ENCODE peak calls at places on chromosomes 3 and 15, in seven cellular contexts. T is PC-3, O is GM23338, L is GM23248, M is HCT116, E is SK-N-SH, Q is neural progenitor cell. Z is an unnamed sample.

GRCh38 chr15:28914046-28914445 is 28.3 kb downstream of the APBA2 start:
- DNase-seq in E (no peak), M (no peak), L (no peak), T (no peak), Q (no peak), O (no peak), Z (no peak)

GRCh38 chr15:70486451-70487379 is 276.6 kb downstream of the UACA start:
- DNase-seq in T (peak; percentile 65), E (no peak), Q (no peak), O (no peak), L (peak; percentile 95), M (no peak), Z (no peak)

GRCh38 chr3:50365080-50365841 is 5.9 kb upstream of the TMEM115 start:
- DNase-seq in O (peak; percentile 97), E (peak; percentile 90), T (peak; percentile 82), M (peak; percentile 70), L (peak; percentile 82), Q (peak; percentile 88), Z (peak; percentile 94)

GRCh38 chr3:58526124-58526957 is 10.6 kb downstream of the ACOX2 start:
- DNase-seq in L (peak; percentile 97), T (peak; percentile 93), E (no peak), O (peak; percentile 34), Q (no peak), M (peak; percentile 88), Z (no peak)

GRCh38 chr3:90091557-90091956 is 984.1 kb downstream of the EPHA3 start:
- DNase-seq in M (no peak), O (peak; percentile 70), Q (peak; percentile 61), E (peak; percentile 5), L (peak; percentile 61), T (peak; percentile 59), Z (peak; percentile 47)

GRCh38 chr3:101310580-101311375 is 9.6 kb downstream of the IMPG2 start:
- DNase-seq in O (no peak), E (no peak), M (no peak), Q (no peak), T (peak; percentile 68), L (no peak), Z (no peak)

GRCh38 chr3:29555590-29555989 is 274.7 kb downstream of the RBMS3 start:
- DNase-seq in L (peak; percentile 60), O (peak; percentile 8), M (no peak), T (no peak), Q (no peak), E (no peak), Z (no peak)

GRCh38 chr3:193788189-193788946 is 195.4 kb downstream of the OPA1 start:
- DNase-seq in Q (peak; percentile 90), O (peak; percentile 88), M (peak; percentile 51), E (peak; percentile 75), T (peak; percentile 75), L (peak; percentile 75), Z (peak; percentile 77)

GRCh38 chr15:85744636-85745422 is 49.9 kb downstream of the KLHL25 start:
- DNase-seq in M (no peak), E (peak; percentile 9), O (no peak), T (no peak), Q (no peak), L (no peak), Z (no peak)

GRCh38 chr3:132405188-132405587 is 12.1 kb upstream of the DNAJC13 start:
- DNase-seq in L (peak; percentile 60), E (peak; percentile 45), T (no peak), Q (no peak), M (no peak), O (no peak), Z (no peak)

GRCh38 chr3:188839187-188839695 is 332.5 kb upstream of the TPRG1 start:
- DNase-seq in Q (no peak), T (no peak), M (no peak), E (no peak), L (no peak), O (no peak), Z (no peak)

GRCh38 chr3:69161587-69162196 is 39.3 kb upstream of the LMOD3 start:
- DNase-seq in M (peak; percentile 41), T (peak; percentile 52), Q (peak; percentile 54), E (peak; percentile 51), O (peak; percentile 68), L (peak; percentile 69), Z (peak; percentile 63)

GRCh38 chr3:192869131-192870027 is 48.3 kb downstream of the MB21D2 start:
- DNase-seq in E (no peak), O (no peak), L (peak; percentile 82), T (peak; percentile 71), M (no peak), Q (no peak), Z (no peak)

GRCh38 chr3:48016336-48016973 is at the start of gene MAP4:
- DNase-seq in Q (no peak), T (no peak), M (no peak), E (no peak), O (no peak), L (peak; percentile 27), Z (no peak)

GRCh38 chr3:77319711-77320110 is 279.8 kb downstream of the ROBO2 start:
- DNase-seq in O (peak; percentile 73), M (no peak), Q (peak; percentile 20), T (peak; percentile 33), L (peak; percentile 13), E (peak; percentile 31), Z (no peak)

GRCh38 chr3:142931222-142931621 is 32.3 kb downstream of the PAQR9 start:
- DNase-seq in T (peak; percentile 21), L (no peak), Q (no peak), M (no peak), O (peak; percentile 67), E (peak; percentile 44), Z (no peak)

GRCh38 chr3:128369106-128369708 is 97.5 kb downstream of the DNAJB8 start:
- DNase-seq in Q (no peak), T (no peak), E (no peak), O (no peak), L (no peak), M (no peak), Z (no peak)

GRCh38 chr15:41487802-41488201 is 5.9 kb upstream of the ITPKA start:
- DNase-seq in T (no peak), L (no peak), O (no peak), M (no peak), E (no peak), Q (no peak), Z (no peak)

GRCh38 chr15:41491889-41492288 is 1.8 kb upstream of the ITPKA start:
- DNase-seq in L (no peak), O (no peak), E (no peak), T (no peak), Q (no peak), M (no peak), Z (no peak)

GRCh38 chr15:41489641-41490040 is 4.0 kb upstream of the ITPKA start:
- DNase-seq in O (no peak), Q (no peak), L (no peak), E (no peak), T (no peak), M (no peak), Z (no peak)

GRCh38 chr15:41492597-41493204 is 973 bp upstream of the ITPKA start:
- DNase-seq in M (no peak), E (peak; percentile 45), T (no peak), Q (peak; percentile 82), O (peak; percentile 30), L (no peak), Z (no peak)

GRCh38 chr15:41490355-41490754 is 3.3 kb upstream of the ITPKA start:
- DNase-seq in M (peak; percentile 89), L (peak; percentile 97), E (peak; percentile 23), Q (no peak), O (no peak), T (peak; percentile 94), Z (no peak)
- H3K27me3 ChIP-seq in M (no peaks in the 10 kb centered on the region), L (peaks cover 9% of the 10 kb centered on the region), E (no peaks in the 10 kb centered on the region), Q (peaks cover 56% of the 10 kb centered on the region), O (peaks cover 53% of the 10 kb centered on the region), T (no peaks in the 10 kb centered on the region), Z (no peaks in the 10 kb centered on the region)

DNA sequence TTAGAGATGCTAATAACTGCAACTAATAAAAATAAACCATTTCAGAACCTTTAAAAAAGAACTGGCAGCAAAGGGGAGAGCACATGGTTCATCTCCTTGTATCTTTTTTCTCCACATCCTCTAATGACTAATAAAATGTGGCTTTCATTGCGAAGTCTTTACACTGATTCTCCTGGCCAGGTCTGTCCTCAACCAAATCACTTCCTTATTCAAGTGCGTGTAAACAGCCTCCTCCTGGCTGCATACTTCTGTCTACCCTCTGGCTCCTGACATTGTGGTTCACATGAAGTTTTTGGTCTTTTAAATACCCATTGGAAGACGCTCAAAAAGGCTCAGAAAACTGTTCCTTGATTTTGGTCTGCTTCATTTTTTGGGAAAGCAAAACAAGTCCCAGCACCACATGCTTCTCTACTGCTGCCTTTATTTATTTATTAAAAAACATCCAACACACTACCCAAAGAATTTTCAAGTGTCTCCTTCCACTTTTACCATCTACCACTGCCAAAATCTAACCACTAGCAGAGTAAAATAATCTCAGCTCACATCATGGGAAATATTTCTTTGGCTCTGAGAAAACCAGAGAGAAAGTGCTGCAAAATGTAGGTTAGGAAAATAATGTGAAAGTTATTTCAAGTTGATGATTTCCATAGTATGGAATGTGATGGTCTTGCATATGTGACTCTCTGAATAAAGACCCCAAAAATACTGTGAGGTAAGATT is 85.1 kb downstream of the EFL1 start:
- DNase-seq in T (peak; percentile 16), E (no peak), Q (no peak), L (peak; percentile 86), O (no peak), M (no peak), Z (no peak)
- TF ChIP-seq EZH2phosphoT487 in T (no peak), E (no peak), Q (no peak), L (no peak), O (no peak), M (no peak), Z (no peak)

GRCh38 chr3:124352143-124352528 is 360.2 kb upstream of the ROPN1 start:
- DNase-seq in M (no peak), O (no peak), E (no peak), L (no peak), T (no peak), Q (no peak), Z (no peak)
- H3K27ac ChIP-seq in M (no peak overlapping the region), O (no peak overlapping the region), E (no peak overlapping the region), L (no peak overlapping the region), T (no peak overlapping the region), Q (no peak overlapping the region), Z (no peak overlapping the region)

GRCh38 chr15:83379574-83379973 is 67.6 kb upstream of the SH3GL3 start:
- DNase-seq in Q (no peak), T (peak; percentile 97), O (peak; percentile 59), L (peak; percentile 76), M (peak; percentile 81), E (no peak), Z (no peak)
- H3K27me3 ChIP-seq in Q (peaks cover 2% of the 10 kb centered on the region), T (no peaks in the 10 kb centered on the region), O (peaks cover 34% of the 10 kb centered on the region), L (no peaks in the 10 kb centered on the region), M (no peaks in the 10 kb centered on the region), E (peaks cover 2% of the 10 kb centered on the region), Z (no peaks in the 10 kb centered on the region)